ENCODE peak calls at places on chromosomes 16 and 17, in seven cellular contexts. L is A549, A is suprapubic skin, F is ascending aorta, G is mammary epithelial cell, O is esophagus squamous epithelium, R is PC-3. J is an unnamed sample.

GRCh38 chr16:55703003-55704001 is 47.5 kb downstream of the SLC6A2 start:
- DNase-seq in L (peak), A (no peak), F (no peak), G (peak), O (no peak), R (peak), J (peak)

GRCh38 chr17:19317359-19318095 is 45.0 kb downstream of the B9D1 start:
- DNase-seq in L (peak), A (peak), F (no peak), G (no peak), O (no peak), R (no peak), J (peak)

GRCh38 chr17:79362996-79363305 is 247.9 kb downstream of the RBFOX3 start:
- DNase-seq in L (no peak), A (no peak), F (no peak), G (no peak), O (no peak), R (no peak), J (no peak)

GRCh38 chr17:79835470-79835899 is 3.8 kb downstream of the CBX4 start:
- DNase-seq in L (no peak), A (no peak), F (no peak), G (no peak), O (no peak), R (no peak), J (no peak)

GRCh38 chr17:17528696-17529652 is 32.8 kb upstream of the RASD1 start:
- DNase-seq in L (no peak), A (no peak), F (no peak), G (no peak), O (no peak), R (no peak), J (no peak)

GRCh38 chr16:78778724-78779004 is 679.2 kb downstream of the WWOX start:
- DNase-seq in L (no peak), A (no peak), F (no peak), G (no peak), O (no peak), R (no peak), J (no peak)

GRCh38 chr17:81040791-81041337 is 5.9 kb downstream of the BAIAP2 start:
- DNase-seq in L (peak), A (no peak), F (no peak), G (no peak), O (no peak), R (peak), J (peak)

GRCh38 chr17:61732169-61732568 is 131.2 kb downstream of the BRIP1 start:
- DNase-seq in L (no peak), A (no peak), F (no peak), G (no peak), O (no peak), R (no peak), J (no peak)

GRCh38 chr17:73792994-73793393 is 148.7 kb upstream of the SDK2 start:
- DNase-seq in L (no peak), A (no peak), F (no peak), G (no peak), O (no peak), R (no peak), J (no peak)

GRCh38 chr16:23504076-23504452 is 6.2 kb downstream of the GGA2 start:
- DNase-seq in L (no peak), A (no peak), F (no peak), G (peak), O (no peak), R (peak), J (peak)

GRCh38 chr17:73541111-73541510 is 103.1 kb downstream of the SDK2 start:
- DNase-seq in L (no peak), A (no peak), F (no peak), G (no peak), O (no peak), R (no peak), J (no peak)

GRCh38 chr17:56737741-56738161 is 96.0 kb downstream of the C17orf67 start:
- DNase-seq in L (no peak), A (no peak), F (no peak), G (peak), O (no peak), R (no peak), J (peak)

GRCh38 chr17:2081564-2081963 is 26.7 kb downstream of the HIC1 start:
- DNase-seq in L (no peak), A (no peak), F (no peak), G (no peak), O (no peak), R (peak), J (peak)

GRCh38 chr16:52756812-52757517 is 210.0 kb upstream of the TOX3 start:
- DNase-seq in L (no peak), A (no peak), F (no peak), G (no peak), O (no peak), R (no peak), J (no peak)

GRCh38 chr16:12260647-12261262 is 284.2 kb downstream of the SNX29 start:
- DNase-seq in L (peak), A (no peak), F (no peak), G (no peak), O (no peak), R (no peak), J (peak)

GRCh38 chr17:54256530-54256929 is 433.8 kb downstream of the KIF2B start:
- DNase-seq in L (no peak), A (no peak), F (no peak), G (no peak), O (no peak), R (no peak), J (no peak)

GRCh38 chr16:78415669-78416068 is 316.2 kb downstream of the WWOX start:
- DNase-seq in L (no peak), A (no peak), F (no peak), G (no peak), O (no peak), R (no peak), J (no peak)

GRCh38 chr17:65629234-65629690 is 67.8 kb upstream of the AXIN2 start:
- DNase-seq in L (no peak), A (no peak), F (no peak), G (no peak), O (no peak), R (no peak), J (no peak)

GRCh38 chr17:42617956-42618431 is 8.5 kb downstream of the TUBG1 start:
- DNase-seq in L (no peak), A (no peak), F (no peak), G (peak), O (no peak), R (no peak), J (no peak)

GRCh38 chr16:57893559-57894389 is 77.2 kb downstream of the CNGB1 start:
- DNase-seq in L (peak), A (no peak), F (no peak), G (peak), O (no peak), R (peak), J (peak)

GRCh38 chr17:15651583-15652110 is 32.1 kb upstream of the FBXW10B start:
- DNase-seq in L (peak), A (peak), F (peak), G (peak), O (peak), R (peak), J (peak)

GRCh38 chr17:1170739-1171138 is 9.0 kb downstream of the ABR start:
- DNase-seq in L (no peak), A (no peak), F (no peak), G (no peak), O (no peak), R (no peak), J (no peak)

GRCh38 chr17:59329558-59330313 is 1.7 kb upstream of the YPEL2 start:
- DNase-seq in L (peak), A (no peak), F (peak), G (peak), O (no peak), R (peak), J (peak)

GRCh38 chr17:80960797-80961452 is 30.7 kb upstream of the CHMP6 start:
- DNase-seq in L (no peak), A (no peak), F (no peak), G (no peak), O (no peak), R (no peak), J (no peak)

GRCh38 chr16:80167657-80168056 is 373.1 kb upstream of the DYNLRB2 start:
- DNase-seq in L (no peak), A (no peak), F (no peak), G (peak), O (no peak), R (peak), J (no peak)

GRCh38 chr17:17664073-17664470 is 17.2 kb upstream of the RAI1 start:
- DNase-seq in L (no peak), A (no peak), F (no peak), G (no peak), O (no peak), R (no peak), J (no peak)

GRCh38 chr17:18182190-18182977 is 1.2 kb upstream of the ALKBH5 start:
- DNase-seq in L (no peak), A (no peak), F (no peak), G (no peak), O (no peak), R (no peak), J (peak)

GRCh38 chr17:50949128-50950001 is 83.2 kb upstream of the TOB1 start:
- DNase-seq in L (no peak), A (no peak), F (no peak), G (peak), O (no peak), R (no peak), J (no peak)

GRCh38 chr16:89545831-89546574 is 14.5 kb upstream of the RPL13 start:
- DNase-seq in L (no peak), A (no peak), F (no peak), G (no peak), O (no peak), R (no peak), J (no peak)

GRCh38 chr17:30476726-30477082 is 504 bp upstream of the GOSR1 start:
- DNase-seq in L (no peak), A (no peak), F (no peak), G (no peak), O (no peak), R (no peak), J (no peak)

GRCh38 chr17:44689492-44690217 is at the start of gene CCDC43:
- DNase-seq in L (peak), A (peak), F (peak), G (peak), O (peak), R (peak), J (peak)

GRCh38 chr17:44688675-44689491 is 693 bp downstream of the CCDC43 start:
- DNase-seq in L (no peak), A (no peak), F (no peak), G (peak), O (no peak), R (peak), J (no peak)

GRCh38 chr17:44687752-44688151 is 1.8 kb downstream of the CCDC43 start:
- DNase-seq in L (no peak), A (no peak), F (no peak), G (no peak), O (no peak), R (no peak), J (no peak)

GRCh38 chr17:44693609-44694008 is 4.0 kb upstream of the CCDC43 start:
- DNase-seq in L (no peak), A (no peak), F (no peak), G (no peak), O (no peak), R (no peak), J (no peak)

GRCh38 chr17:44688200-44688599 is 1.4 kb downstream of the CCDC43 start:
- DNase-seq in L (no peak), A (no peak), F (no peak), G (no peak), O (no peak), R (no peak), J (no peak)
- H3K4me3 ChIP-seq in L (peak), A (no peak), F (peak), G (peak), O (no peak), R (peak), J (no peak)

GRCh38 chr17:77282524-77283515 is 142.1 kb downstream of the SEC14L1 start:
- DNase-seq in L (peak), A (no peak), F (no peak), G (no peak), O (no peak), R (peak), J (peak)
- H3K4me3 ChIP-seq in L (peak), A (peak), F (no peak), G (peak), O (peak), R (peak), J (peak)

DNA sequence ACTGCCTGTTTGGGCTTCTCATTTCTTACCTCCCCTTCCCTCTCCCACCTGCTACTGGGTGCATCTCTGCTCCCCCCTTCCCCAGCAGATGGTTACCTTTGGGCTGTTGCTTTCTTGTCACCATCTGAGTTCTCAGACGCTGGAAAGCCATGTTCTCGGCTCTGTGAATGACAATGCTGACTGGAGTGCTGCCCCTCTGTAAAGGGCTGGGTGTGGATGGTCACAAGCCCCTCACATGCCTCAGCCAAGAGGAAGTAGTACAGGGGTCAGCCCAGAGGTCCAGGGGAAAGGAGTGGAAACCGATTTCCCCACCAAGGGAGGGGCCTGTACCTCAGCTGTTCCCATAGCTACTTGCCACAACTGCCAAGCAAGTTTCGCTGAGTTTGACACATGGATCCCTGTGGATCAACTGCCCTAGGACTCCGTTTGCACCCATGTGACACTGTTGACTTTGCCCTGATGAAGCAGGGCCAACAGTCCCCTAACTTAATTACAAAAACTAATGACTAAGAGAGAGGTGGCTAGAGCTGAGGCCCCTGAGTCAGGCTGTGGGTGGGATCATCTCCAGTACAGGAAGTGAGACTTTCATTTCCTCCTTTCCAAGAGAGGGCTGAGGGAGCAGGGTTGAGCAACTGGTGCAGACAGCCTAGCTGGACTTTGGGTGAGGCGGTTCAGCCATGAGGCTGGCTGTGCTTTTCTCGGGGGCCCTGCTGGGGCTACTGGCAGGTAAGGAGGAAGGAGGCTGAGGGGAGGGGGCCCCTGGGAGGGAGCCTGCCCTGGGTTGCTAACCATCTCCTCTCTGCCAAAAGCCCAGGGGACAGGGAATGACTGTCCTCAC is at the start of gene CD68:
- DNase-seq in L (peak), A (no peak), F (peak), G (peak), O (peak), R (peak), J (peak)
- H3K4me3 ChIP-seq in L (no peak), A (peak), F (peak), G (no peak), O (peak), R (peak), J (no peak)

DNA sequence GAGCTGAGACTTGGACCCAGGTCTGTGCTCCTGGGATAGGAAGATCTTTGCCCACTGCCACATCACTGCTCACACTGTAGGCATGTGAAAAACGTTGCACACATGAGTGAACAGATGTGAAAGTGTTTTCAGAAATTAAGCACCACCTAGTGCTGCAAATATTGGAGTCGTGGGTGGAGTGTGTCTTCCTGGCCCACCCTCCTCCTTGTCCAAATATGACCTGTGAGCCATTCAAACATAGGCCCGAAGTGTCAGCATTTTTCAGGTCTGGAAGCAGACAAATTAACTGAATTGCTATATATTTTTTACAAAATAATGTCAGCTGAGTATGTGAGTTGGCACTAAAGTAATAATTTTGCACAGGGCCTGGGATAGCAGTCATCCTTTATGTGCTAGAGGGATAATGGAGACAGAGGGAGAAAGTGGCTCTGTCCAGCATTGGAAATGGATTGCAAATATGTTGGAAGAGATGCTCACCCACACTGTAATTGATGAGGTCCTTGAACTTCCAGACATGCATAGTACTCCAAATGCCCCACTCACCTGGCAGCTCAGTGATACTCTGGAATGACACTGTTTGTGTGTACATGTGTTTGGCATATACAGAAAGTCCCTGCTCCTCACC is 58.7 kb downstream of the ACSM1 start:
- DNase-seq in L (no peak), A (no peak), F (no peak), G (no peak), O (no peak), R (no peak), J (no peak)
- H3K4me3 ChIP-seq in L (no peak), A (no peak), F (no peak), G (no peak), O (no peak), R (no peak), J (no peak)

GRCh38 chr16:71287903-71288302 is 1.3 kb downstream of the CMTR2 start:
- DNase-seq in L (no peak), A (no peak), F (no peak), G (peak), O (no peak), R (peak), J (no peak)
- H3K4me3 ChIP-seq in L (peak), A (peak), F (peak), G (peak), O (peak), R (peak), J (peak)

GRCh38 chr16:67279296-67280089 is at the start of gene PLEKHG4:
- DNase-seq in L (peak), A (no peak), F (peak), G (peak), O (no peak), R (peak), J (peak)
- H3K4me3 ChIP-seq in L (peak), A (peak), F (peak), G (peak), O (peak), R (peak), J (peak)

GRCh38 chr17:48486557-48486956 is 44.3 kb downstream of the HOXB1 start:
- DNase-seq in L (peak), A (no peak), F (no peak), G (peak), O (no peak), R (peak), J (peak)

GRCh38 chr17:48484256-48484655 is 46.6 kb downstream of the HOXB1 start:
- DNase-seq in L (no peak), A (no peak), F (no peak), G (no peak), O (no peak), R (peak), J (peak)

GRCh38 chr17:48484850-48485249 is 46.0 kb downstream of the HOXB1 start:
- DNase-seq in L (peak), A (no peak), F (no peak), G (peak), O (no peak), R (peak), J (peak)

GRCh38 chr17:48483471-48484131 is 47.2 kb downstream of the HOXB1 start:
- DNase-seq in L (no peak), A (no peak), F (no peak), G (peak), O (no peak), R (peak), J (peak)

GRCh38 chr17:48483004-48483403 is 47.8 kb downstream of the HOXB1 start:
- DNase-seq in L (no peak), A (no peak), F (no peak), G (no peak), O (no peak), R (no peak), J (no peak)
- H3K4me3 ChIP-seq in L (no peak), A (no peak), F (no peak), G (no peak), O (no peak), R (no peak), J (no peak)

DNA sequence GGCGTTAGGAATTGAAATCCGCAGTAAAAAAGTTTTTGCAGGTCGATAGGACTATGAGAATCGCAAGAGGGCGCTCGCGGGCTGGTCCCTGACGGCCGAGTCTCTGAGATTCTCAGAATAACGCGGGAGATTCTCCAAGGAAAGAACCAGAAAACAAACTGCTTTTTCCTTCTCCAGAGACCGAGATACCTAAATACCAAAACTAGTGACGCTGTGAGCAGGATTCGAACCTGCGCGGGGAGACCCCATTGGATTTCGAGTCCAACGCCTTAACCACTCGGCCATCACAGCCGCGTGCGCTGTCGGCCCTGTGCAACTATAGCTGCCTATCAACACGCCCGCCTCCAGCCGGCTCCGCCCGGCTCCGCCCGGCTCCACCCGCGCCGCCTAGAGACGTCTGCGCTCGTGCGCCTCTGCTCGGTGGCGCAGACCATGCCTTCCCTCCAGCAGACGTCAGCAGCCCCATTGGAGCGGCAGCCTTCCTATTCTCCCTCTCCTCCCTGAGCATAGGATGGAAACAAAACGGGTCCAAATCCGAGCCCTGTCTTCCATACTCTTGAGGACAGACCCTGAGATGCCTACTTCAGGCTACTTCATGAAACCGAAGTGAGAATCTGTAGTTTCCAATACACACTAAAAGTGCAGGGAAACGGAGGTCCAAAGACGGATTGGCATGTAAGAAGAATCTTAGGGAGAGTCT is 13.4 kb downstream of the PER1 start:
- DNase-seq in L (peak), A (peak), F (peak), G (peak), O (no peak), R (peak), J (peak)
- H3K4me3 ChIP-seq in L (peak), A (peak), F (peak), G (peak), O (peak), R (peak), J (peak)

GRCh38 chr17:44005865-44006580 is 1.6 kb downstream of the NAGS start:
- DNase-seq in L (peak), A (no peak), F (no peak), G (peak), O (no peak), R (peak), J (no peak)

GRCh38 chr17:44004077-44004760 is at the start of gene NAGS:
- DNase-seq in L (no peak), A (no peak), F (no peak), G (no peak), O (no peak), R (peak), J (no peak)

GRCh38 chr17:44004761-44005526 is 522 bp downstream of the NAGS start:
- DNase-seq in L (no peak), A (no peak), F (no peak), G (no peak), O (no peak), R (peak), J (no peak)

GRCh38 chr17:44006581-44007345 is 2.3 kb downstream of the NAGS start:
- DNase-seq in L (peak), A (peak), F (peak), G (peak), O (peak), R (peak), J (peak)

DNA sequence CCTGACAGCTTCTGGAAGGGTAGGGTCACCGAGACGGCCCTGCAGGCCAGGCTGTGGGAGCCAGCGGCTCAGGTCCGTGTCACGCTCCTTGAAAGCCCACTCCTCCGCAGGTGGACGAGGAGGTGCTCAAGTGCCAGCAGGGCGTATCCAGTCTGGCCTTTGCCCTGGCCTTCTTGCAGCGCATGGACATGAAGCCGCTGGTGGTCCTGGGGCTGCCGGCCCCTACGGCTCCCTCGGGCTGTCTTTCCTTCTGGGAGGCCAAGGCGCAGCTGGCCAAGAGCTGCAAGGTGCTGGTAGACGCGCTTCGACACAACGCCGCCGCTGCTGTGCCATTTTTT is 1.1 kb downstream of the NAGS start:
- DNase-seq in L (no peak), A (no peak), F (no peak), G (no peak), O (no peak), R (no peak), J (no peak)
- H3K4me3 ChIP-seq in L (no peak), A (peak), F (peak), G (peak), O (peak), R (peak), J (peak)

J was measured in cardiac fibroblast.